ENCODE peak calls at places on chromosomes 2 and 18, in eight cellular contexts. Z is lung microvascular endothelial cell; A is stimulated activated CD4-positive, alpha-beta T cell treated with anti-CD3 and anti-CD28 coated beads, Interleukin-1b, Interleukin-23, amount 100 ng/mL, for 4 hours; L is posterior vena cava; N is NCI-H345; M is astrocyte of the spinal cord; V is naive B cell; B is RWPE1. P is an unnamed sample.

GRCh38 chr2:201436141-201436540 is 15.1 kb downstream of the TRAK2 start:
- DNase-seq in Z (peak), A (no peak), L (no peak), N (no peak), M (no peak), V (no peak), B (no peak), P (no peak)

GRCh38 chr2:40016151-40016885 is 237.3 kb upstream of the THUMPD2 start:
- DNase-seq in Z (no peak), A (no peak), L (no peak), N (no peak), M (no peak), V (no peak), B (no peak), P (no peak)

GRCh38 chr2:51120754-51121280 is 88.9 kb upstream of the NRXN1 start:
- DNase-seq in Z (no peak), A (no peak), L (no peak), N (no peak), M (peak), V (no peak), B (no peak), P (no peak)

GRCh38 chr2:218406949-218407703 is 7.5 kb downstream of the CTDSP1 start:
- DNase-seq in Z (peak), A (peak), L (no peak), N (no peak), M (peak), V (no peak), B (peak), P (peak)

GRCh38 chr18:41809652-41810051 is 145.4 kb upstream of the PIK3C3 start:
- DNase-seq in Z (no peak), A (no peak), L (no peak), N (no peak), M (no peak), V (no peak), B (no peak), P (no peak)

GRCh38 chr2:213149332-213149875 is 2.0 kb downstream of the IKZF2 start:
- DNase-seq in Z (no peak), A (no peak), L (no peak), N (no peak), M (peak), V (no peak), B (no peak), P (no peak)

GRCh38 chr2:64405476-64406406 is 48.2 kb upstream of the LGALSL start:
- DNase-seq in Z (peak), A (no peak), L (no peak), N (no peak), M (peak), V (no peak), B (no peak), P (no peak)

GRCh38 chr2:20707601-20708000 is 40.7 kb downstream of the GDF7 start:
- DNase-seq in Z (no peak), A (no peak), L (no peak), N (no peak), M (no peak), V (no peak), B (no peak), P (no peak)

GRCh38 chr18:54812885-54813284 is 15.4 kb upstream of the RAB27B start:
- DNase-seq in Z (no peak), A (no peak), L (no peak), N (no peak), M (no peak), V (no peak), B (no peak), P (peak)

GRCh38 chr2:119223521-119224390 is at the start of gene STEAP3:
- DNase-seq in Z (peak), A (no peak), L (peak), N (peak), M (peak), V (peak), B (peak), P (peak)

GRCh38 chr18:10297079-10297478 is 157.4 kb upstream of the APCDD1 start:
- DNase-seq in Z (no peak), A (no peak), L (no peak), N (no peak), M (no peak), V (no peak), B (no peak), P (no peak)

GRCh38 chr2:230129343-230129742 is 60.6 kb upstream of the SLC16A14 start:
- DNase-seq in Z (peak), A (no peak), L (no peak), N (no peak), M (no peak), V (no peak), B (no peak), P (no peak)

GRCh38 chr2:64914735-64915509 is 74.3 kb upstream of the SLC1A4 start:
- DNase-seq in Z (no peak), A (no peak), L (no peak), N (no peak), M (no peak), V (peak), B (no peak), P (no peak)

GRCh38 chr2:103667335-103667884 is 905.6 kb downstream of the TMEM182 start:
- DNase-seq in Z (no peak), A (no peak), L (no peak), N (no peak), M (peak), V (no peak), B (no peak), P (no peak)

GRCh38 chr2:136363921-136364320 is 246.0 kb upstream of the CXCR4 start:
- DNase-seq in Z (peak), A (no peak), L (no peak), N (peak), M (peak), V (no peak), B (no peak), P (no peak)

GRCh38 chr2:1893856-1894255 is 149.5 kb upstream of the PXDN start:
- DNase-seq in Z (no peak), A (no peak), L (peak), N (no peak), M (no peak), V (no peak), B (no peak), P (no peak)

GRCh38 chr2:200741468-200742202 is 70.1 kb upstream of the BZW1 start:
- DNase-seq in Z (no peak), A (no peak), L (peak), N (no peak), M (no peak), V (no peak), B (no peak), P (no peak)

GRCh38 chr2:216350214-216350789 is 22.0 kb downstream of the MARCHF4 start:
- DNase-seq in Z (peak), A (no peak), L (no peak), N (no peak), M (peak), V (no peak), B (peak), P (peak)

GRCh38 chr2:18804540-18804939 is 215.2 kb upstream of the NT5C1B start:
- DNase-seq in Z (peak), A (no peak), L (no peak), N (no peak), M (no peak), V (no peak), B (no peak), P (no peak)

GRCh38 chr2:240139011-240139441 is 1.4 kb downstream of the OTOS start:
- DNase-seq in Z (no peak), A (no peak), L (peak), N (no peak), M (no peak), V (no peak), B (no peak), P (no peak)

GRCh38 chr2:229596796-229597195 is 117.6 kb downstream of the DNER start:
- DNase-seq in Z (no peak), A (no peak), L (no peak), N (no peak), M (no peak), V (no peak), B (no peak), P (no peak)

GRCh38 chr18:74631242-74632087 is 33.8 kb downstream of the ZNF407 start:
- DNase-seq in Z (peak), A (no peak), L (no peak), N (no peak), M (peak), V (no peak), B (no peak), P (no peak)

GRCh38 chr2:99689135-99689742 is 199.4 kb upstream of the REV1 start:
- DNase-seq in Z (no peak), A (no peak), L (no peak), N (no peak), M (no peak), V (no peak), B (no peak), P (no peak)

GRCh38 chr2:59684101-59684770 is 869.2 kb downstream of the BCL11A start:
- DNase-seq in Z (no peak), A (no peak), L (no peak), N (no peak), M (no peak), V (no peak), B (peak), P (no peak)

GRCh38 chr2:161077367-161078210 is 82.6 kb upstream of the TANK start:
- DNase-seq in Z (peak), A (peak), L (no peak), N (no peak), M (peak), V (peak), B (no peak), P (peak)

GRCh38 chr2:200408428-200409311 is 101.2 kb downstream of the KCTD18 start:
- DNase-seq in Z (peak), A (no peak), L (no peak), N (peak), M (peak), V (no peak), B (peak), P (peak)